ENCODE peak calls at places on chromosomes 4 and X, in five cellular contexts. U is Panc1, X is SK-N-SH, J is astrocyte of the cerebellum, E is fibroblast of pulmonary artery. G is an unnamed sample.

GRCh38 chr4:174365018-174365587 is 81.4 kb downstream of the CEP44 start:
- DNase-seq in J (peak), X (peak), U (no peak), E (peak), G (peak)

GRCh38 chrX:123976671-123977316 is 15.3 kb downstream of the STAG2 start:
- DNase-seq in X (peak), E (peak), J (no peak), U (no peak), G (peak)

GRCh38 chr4:32032136-32032672 is 1312.0 kb downstream of the PCDH7 start:
- DNase-seq in X (no peak), J (no peak), U (no peak), E (no peak), G (no peak)

GRCh38 chr4:106365613-106366012 is 3.0 kb downstream of the GIMD1 start:
- DNase-seq in U (no peak), J (peak), E (peak), X (no peak), G (peak)

GRCh38 chr4:183288955-183289354 is 31.1 kb downstream of the CLDN22 start:
- DNase-seq in X (no peak), J (no peak), U (no peak), E (no peak), G (no peak)

GRCh38 chrX:146264763-146265375 is 447.2 kb downstream of the SLITRK2 start:
- DNase-seq in J (no peak), U (no peak), X (no peak), E (no peak), G (no peak)

GRCh38 chrX:119391279-119391678 is 7.9 kb upstream of the SLC25A43 start:
- DNase-seq in X (peak), U (no peak), E (peak), J (no peak), G (peak)

GRCh38 chrX:281166-281999 is at the start of gene PLCXD1:
- DNase-seq in X (peak), J (peak), E (peak), U (no peak), G (no peak)

GRCh38 chr4:7590205-7590604 is 155.5 kb upstream of the PSAPL1 start:
- DNase-seq in U (no peak), X (no peak), J (no peak), E (no peak), G (no peak)

GRCh38 chr4:8315343-8316250 is 46.0 kb downstream of the HTRA3 start:
- DNase-seq in J (peak), U (no peak), E (peak), X (peak), G (peak)

GRCh38 chrX:105664243-105664642 is 158.1 kb upstream of the NRK start:
- DNase-seq in J (no peak), E (no peak), X (no peak), U (no peak), G (no peak)

GRCh38 chr4:139036885-139037284 is 21.3 kb downstream of the NOCT start:
- DNase-seq in E (no peak), J (no peak), U (no peak), X (no peak), G (no peak)

GRCh38 chr4:145168578-145169187 is 11.7 kb downstream of the OTUD4 start:
- DNase-seq in U (no peak), J (no peak), X (no peak), E (no peak), G (no peak)

GRCh38 chr4:140645196-140645595 is 76.4 kb upstream of the UCP1 start:
- DNase-seq in U (no peak), E (no peak), J (no peak), X (no peak), G (no peak)

GRCh38 chr4:89434364-89434988 is 126.9 kb upstream of the GPRIN3 start:
- DNase-seq in X (peak), U (no peak), E (peak), J (peak), G (peak)

GRCh38 chrX:12304261-12304660 is 166.0 kb downstream of the FRMPD4 start:
- DNase-seq in U (no peak), J (no peak), E (peak), X (no peak), G (no peak)

GRCh38 chrX:24201216-24201615 is 51.7 kb downstream of the ZFX start:
- DNase-seq in X (no peak), J (no peak), E (no peak), U (no peak), G (no peak)

GRCh38 chrX:105618393-105619101 is 203.8 kb upstream of the NRK start:
- DNase-seq in J (no peak), X (no peak), E (no peak), U (no peak), G (no peak)

GRCh38 chr4:25308266-25308665 is 4.3 kb upstream of the ZCCHC4 start:
- DNase-seq in X (no peak), J (no peak), U (no peak), E (no peak), G (no peak)

GRCh38 chrX:115562492-115562872 is 1.5 kb downstream of the PLS3 start:
- DNase-seq in J (no peak), U (no peak), E (peak), X (no peak), G (peak)

GRCh38 chr4:150540959-150541360 is 41.0 kb upstream of the MAB21L2 start:
- DNase-seq in E (no peak), J (no peak), U (no peak), X (no peak), G (no peak)

GRCh38 chr4:74311696-74312313 is 3.5 kb downstream of the EPGN start:
- DNase-seq in X (peak), E (peak), J (peak), U (peak), G (peak)

GRCh38 chr4:73988096-73988495 is at the start of gene PPBP:
- DNase-seq in X (no peak), U (no peak), E (no peak), J (no peak), G (no peak)

GRCh38 chr4:8322794-8323704 is 53.5 kb downstream of the HTRA3 start:
- DNase-seq in X (no peak), J (no peak), E (no peak), U (no peak), G (no peak)

GRCh38 chrX:71128915-71129765 is 10.7 kb downstream of the MED12 start:
- DNase-seq in E (peak), X (peak), J (peak), U (no peak), G (peak)

GRCh38 chr4:119087121-119087520 is 48.5 kb upstream of the MYOZ2 start:
- DNase-seq in U (no peak), E (peak), X (no peak), J (no peak), G (no peak)

GRCh38 chr4:71026086-71026485 is 32.6 kb downstream of the DCK start:
- DNase-seq in J (peak), U (no peak), X (peak), E (peak), G (peak)

GRCh38 chr4:52028970-52029369 is 8.8 kb upstream of the LRRC66 start:
- DNase-seq in J (peak), E (peak), X (no peak), U (no peak), G (peak)

GRCh38 chrX:13376857-13377441 is 57.1 kb upstream of the ATXN3L start:
- DNase-seq in E (peak), J (peak), U (no peak), X (peak), G (peak)

GRCh38 chrX:115968436-115969252 is 201.9 kb upstream of the AGTR2 start:
- DNase-seq in J (no peak), E (peak), U (no peak), X (peak), G (no peak)

GRCh38 chrX:93468075-93468474 is 205.3 kb downstream of the NAP1L3 start:
- DNase-seq in E (no peak), X (no peak), U (no peak), J (no peak), G (no peak)

GRCh38 chr4:148044889-148045352 is 313.0 kb downstream of the ARHGAP10 start:
- DNase-seq in J (no peak), X (peak), E (no peak), U (no peak), G (no peak)

GRCh38 chrX:149527705-149528104 is 13.1 kb upstream of the EOLA1 start:
- DNase-seq in J (no peak), E (peak), U (peak), X (peak), G (peak)

GRCh38 chr4:3784469-3785291 is 18.5 kb downstream of the ADRA2C start:
- DNase-seq in U (no peak), X (no peak), E (no peak), J (no peak), G (no peak)

GRCh38 chr4:3785292-3785565 is 19.0 kb downstream of the ADRA2C start:
- DNase-seq in X (no peak), U (no peak), E (no peak), J (no peak), G (no peak)

GRCh38 chr4:3781193-3781886 is 15.2 kb downstream of the ADRA2C start:
- DNase-seq in U (no peak), J (no peak), X (peak), E (no peak), G (no peak)

GRCh38 chr4:3781997-3782930 is 16.1 kb downstream of the ADRA2C start:
- DNase-seq in J (no peak), X (no peak), U (no peak), E (no peak), G (no peak)

GRCh38 chr4:3783691-3784306 is 17.6 kb downstream of the ADRA2C start:
- DNase-seq in U (no peak), E (no peak), X (no peak), J (no peak), G (no peak)
- TF ChIP-seq CTCF in U (peak), E (no peak), X (no peak), J (no peak), G (no peak)

DNA sequence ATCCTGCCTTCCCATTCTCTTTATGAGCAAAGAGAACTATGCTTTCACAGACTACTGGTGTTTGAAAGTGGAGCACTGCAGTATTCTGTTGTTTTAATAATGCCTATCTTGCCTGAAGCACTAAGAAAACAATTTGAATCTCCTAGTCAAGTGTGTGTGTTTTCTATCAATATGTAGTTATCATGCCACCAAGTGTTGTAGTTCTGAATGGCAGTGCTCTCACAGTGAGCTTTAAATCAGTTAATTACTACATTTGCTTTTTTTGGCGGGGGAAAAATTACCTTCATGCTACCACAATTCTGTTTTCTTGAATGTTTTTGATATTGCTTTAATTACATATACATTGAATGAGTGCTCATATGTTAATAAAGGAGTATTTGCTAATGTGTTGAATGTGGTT is 143.6 kb upstream of the FAM47A start:
- DNase-seq in J (no peak), U (no peak), E (no peak), X (no peak), G (no peak)
- TF ChIP-seq CTCF in J (no peak), U (no peak), E (no peak), X (no peak), G (no peak)

DNA sequence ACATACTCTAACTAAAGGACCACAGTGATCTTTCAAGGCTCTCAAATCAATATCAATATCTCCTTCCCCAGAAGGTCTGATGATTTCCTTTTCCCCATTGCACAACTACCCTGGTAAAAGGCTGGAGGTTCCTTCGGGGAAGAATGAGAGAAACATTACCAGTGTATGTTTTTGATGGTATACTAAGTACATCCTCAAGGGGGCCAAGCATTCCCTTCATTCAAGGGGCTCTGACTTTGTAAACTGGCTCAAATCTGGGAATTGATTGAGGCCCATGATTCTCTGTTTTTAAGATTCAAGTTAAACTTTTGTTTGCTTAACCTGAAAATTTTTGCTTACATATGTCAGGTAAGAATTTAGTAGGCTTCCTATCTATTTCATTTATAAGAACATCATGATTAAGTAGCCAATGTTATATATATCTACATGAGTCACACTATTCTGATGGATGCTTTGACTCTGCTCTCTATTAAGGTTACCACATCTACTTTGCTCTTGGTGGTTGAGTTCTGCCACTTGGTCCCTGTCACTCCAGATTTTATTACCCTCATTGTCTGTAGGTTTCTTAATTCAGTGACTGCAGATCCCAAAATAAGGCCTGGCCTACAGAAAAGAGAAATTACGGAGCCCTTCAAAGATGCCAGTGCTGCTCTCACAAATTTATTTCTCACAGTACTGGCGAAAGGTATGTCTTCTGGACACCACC is 16.4 kb upstream of the GUCY1B1 start:
- DNase-seq in U (no peak), X (no peak), J (no peak), E (no peak), G (no peak)
- TF ChIP-seq CTCF in U (no peak), X (no peak), J (peak), E (no peak), G (no peak)

GRCh38 chr4:151771664-151772063 is 10.9 kb upstream of the GATB start:
- DNase-seq in U (no peak), X (no peak), E (no peak), J (no peak), G (peak)

GRCh38 chr4:151770154-151770553 is 9.3 kb upstream of the GATB start:
- DNase-seq in U (no peak), X (no peak), J (no peak), E (no peak), G (no peak)

GRCh38 chr4:151777471-151777870 is 16.7 kb upstream of the GATB start:
- DNase-seq in J (no peak), X (no peak), E (no peak), U (no peak), G (no peak)

GRCh38 chr4:151772322-151772721 is 11.5 kb upstream of the GATB start:
- DNase-seq in U (no peak), J (no peak), X (no peak), E (no peak), G (no peak)

DNA sequence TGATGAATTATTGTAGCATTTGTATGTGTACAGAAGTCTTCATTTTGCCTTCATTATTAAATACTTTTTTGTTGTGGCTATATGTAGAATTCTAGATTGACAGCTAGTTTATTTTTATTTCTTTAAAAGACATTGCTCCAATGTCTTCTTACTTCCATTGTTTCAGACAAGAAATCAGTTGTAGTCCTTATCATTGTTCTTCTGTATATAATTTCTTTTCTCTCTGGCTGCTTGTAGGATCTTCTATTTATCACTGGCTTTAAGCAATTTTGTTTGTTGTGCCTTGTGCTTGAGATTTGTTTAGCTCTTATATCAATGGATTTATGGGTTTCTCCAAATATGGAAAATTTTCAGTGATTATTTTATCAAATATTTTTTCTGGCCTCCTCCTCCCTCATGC is 13.5 kb upstream of the GATB start:
- DNase-seq in J (no peak), E (no peak), X (no peak), U (no peak), G (no peak)
- TF ChIP-seq CTCF in J (no peak), E (no peak), X (no peak), U (no peak), G (no peak)

DNA sequence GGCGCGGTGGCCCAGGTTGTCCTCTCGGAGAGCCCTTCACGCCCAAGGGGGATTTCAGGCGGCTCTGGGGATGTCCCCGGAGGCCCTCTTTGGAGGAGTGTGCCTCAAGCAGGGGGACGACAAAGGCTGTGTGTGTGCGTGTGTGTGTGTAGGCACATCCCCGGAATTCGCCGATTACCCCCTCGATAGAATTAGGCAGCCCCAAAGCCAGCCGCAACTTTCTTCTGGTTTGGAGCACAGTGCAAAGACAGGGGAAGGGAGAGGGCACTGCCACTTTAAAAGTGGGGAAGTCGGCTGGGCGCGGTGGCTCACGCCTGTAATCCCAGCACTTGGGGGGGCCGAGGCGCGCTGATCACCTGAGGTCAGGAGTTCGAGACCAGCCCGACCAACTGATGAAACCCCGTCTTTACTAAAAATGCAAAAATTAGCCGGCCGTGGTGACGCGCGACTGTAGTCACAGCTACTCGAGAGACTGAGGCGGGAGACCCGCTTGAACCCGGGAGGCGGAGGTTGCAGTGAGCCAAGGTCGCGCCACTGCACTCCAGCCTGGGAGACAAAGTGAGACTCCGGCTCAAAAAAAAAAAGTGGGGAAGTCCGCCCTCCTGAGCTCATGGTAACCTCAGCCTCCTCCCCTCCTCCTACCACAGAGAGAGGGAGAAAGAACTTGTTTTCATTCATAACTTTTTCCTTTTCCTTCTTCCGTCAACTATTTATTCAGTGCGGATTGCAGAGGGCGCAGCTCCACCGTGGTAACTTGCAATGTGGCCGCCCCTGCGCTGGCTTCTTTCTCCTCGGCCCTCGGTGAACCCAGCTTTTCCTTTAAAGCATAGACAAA is 2.4 kb downstream of the SPRY1 start:
- DNase-seq in E (peak), X (peak), J (peak), U (no peak), G (peak)
- TF ChIP-seq CTCF in E (peak), X (peak), J (peak), U (peak), G (peak)

G was measured in HFFc6.